ENCODE peak calls at places on chromosome 11, in seven cellular contexts. T is ovary, B is GM12878, P is stomach, L is tibial nerve, F is A549, Q is H1. Z is an unnamed sample.

GRCh38 chr11:65384301-65384889 is 1.9 kb upstream of the SLC25A45 start:
- DNase-seq in T (no peak), F (no peak), B (no peak), Q (no peak), L (no peak), P (no peak), Z (no peak)

GRCh38 chr11:31816467-31817053 is 5.4 kb upstream of the PAX6 start:
- DNase-seq in L (no peak), Q (peak; percentile 74), F (no peak), B (no peak), P (no peak), T (no peak), Z (no peak)

GRCh38 chr11:3642071-3642951 is 519 bp upstream of the ART5 start:
- DNase-seq in L (peak; percentile 53), Q (peak; percentile 95), T (peak; percentile 89), P (peak; percentile 85), B (no peak), F (peak; percentile 80), Z (no peak)

GRCh38 chr11:121131656-121132055 is 30.6 kb downstream of the TECTA start:
- DNase-seq in F (no peak), T (no peak), B (no peak), P (no peak), Q (no peak), L (no peak), Z (no peak)

GRCh38 chr11:1048375-1049070 is 12.0 kb upstream of the MUC6 start:
- DNase-seq in L (no peak), T (no peak), P (no peak), B (no peak), F (no peak), Q (no peak), Z (no peak)

GRCh38 chr11:10455637-10456487 is 798 bp downstream of the AMPD3 start:
- DNase-seq in B (peak; percentile 43), Q (peak; percentile 52), P (peak; percentile 70), T (no peak), F (peak; percentile 44), L (peak; percentile 36), Z (no peak)

GRCh38 chr11:74702383-74703007 is 28.7 kb downstream of the CHRDL2 start:
- DNase-seq in Q (peak; percentile 81), L (peak; percentile 66), F (peak; percentile 75), P (peak; percentile 74), B (no peak), T (peak; percentile 62), Z (peak; percentile 75)

GRCh38 chr11:45100338-45100737 is 46.1 kb upstream of the PRDM11 start:
- DNase-seq in B (no peak), L (peak; percentile 3), T (no peak), F (peak; percentile 61), Q (peak; percentile 48), P (no peak), Z (peak; percentile 56)

GRCh38 chr11:36409152-36409713 is 100.8 kb downstream of the TRAF6 start:
- DNase-seq in Q (no peak), L (no peak), B (no peak), F (no peak), P (no peak), T (no peak), Z (no peak)

GRCh38 chr11:9313648-9314290 is 624 bp downstream of the TMEM41B start:
- DNase-seq in B (no peak), Q (no peak), T (no peak), F (no peak), P (peak; percentile 26), L (no peak), Z (no peak)

GRCh38 chr11:101034076-101034475 is 95.5 kb downstream of the PGR start:
- DNase-seq in P (peak; percentile 38), B (no peak), Q (no peak), L (peak; percentile 72), F (no peak), T (peak; percentile 86), Z (no peak)

GRCh38 chr11:37504066-37504611 is 906.1 kb upstream of the RAG2 start:
- DNase-seq in F (no peak), P (no peak), Q (no peak), B (peak; percentile 78), L (no peak), T (no peak), Z (no peak)

GRCh38 chr11:82556210-82556609 is 177.5 kb downstream of the FAM181B start:
- DNase-seq in F (no peak), P (no peak), L (no peak), Q (no peak), B (no peak), T (no peak), Z (no peak)

GRCh38 chr11:69102732-69103615 is 52.8 kb upstream of the SMIM38 start:
- DNase-seq in Q (no peak), L (no peak), B (no peak), F (no peak), P (no peak), T (no peak), Z (no peak)

GRCh38 chr11:59204736-59205135 is 8.0 kb downstream of the MPEG1 start:
- DNase-seq in Q (no peak), P (no peak), B (no peak), F (no peak), L (no peak), T (no peak), Z (no peak)

GRCh38 chr11:120467627-120468026 is 43.9 kb upstream of the GRIK4 start:
- DNase-seq in F (peak; percentile 9), L (no peak), P (no peak), Q (no peak), T (no peak), B (no peak), Z (no peak)

GRCh38 chr11:119643878-119644225 is 85.1 kb downstream of the NECTIN1 start:
- DNase-seq in Q (no peak), B (no peak), L (no peak), P (no peak), F (no peak), T (no peak), Z (no peak)

GRCh38 chr11:4495487-4495886 is 13.0 kb downstream of the OR52K1 start:
- DNase-seq in P (no peak), Q (no peak), L (no peak), B (no peak), F (no peak), T (no peak), Z (no peak)

GRCh38 chr11:67286621-67287333 is 2.3 kb upstream of the ANKRD13D start:
- DNase-seq in Q (no peak), F (no peak), P (no peak), T (peak; percentile 34), L (no peak), B (no peak), Z (no peak)

GRCh38 chr11:9803685-9804413 is 140.0 kb downstream of the SWAP70 start:
- DNase-seq in T (no peak), B (no peak), F (no peak), Q (no peak), L (no peak), P (no peak), Z (no peak)

GRCh38 chr11:102879801-102880200 is 5.0 kb upstream of the MMP12 start:
- DNase-seq in F (no peak), Q (no peak), P (no peak), B (no peak), T (no peak), L (no peak), Z (no peak)

GRCh38 chr11:123509737-123510578 is 79.9 kb downstream of the GRAMD1B start:
- DNase-seq in L (no peak), F (no peak), T (no peak), B (no peak), P (no peak), Q (peak; percentile 65), Z (no peak)

GRCh38 chr11:12118940-12119339 is 8.6 kb downstream of the MICAL2 start:
- DNase-seq in T (peak; percentile 60), L (no peak), Q (no peak), B (no peak), P (no peak), F (no peak), Z (no peak)
- H3K4me1 ChIP-seq in T (peaks cover 12% of the 10 kb centered on the region), L (peaks cover 47% of the 10 kb centered on the region), Q (no peaks in the 10 kb centered on the region), B (no peaks in the 10 kb centered on the region), P (peaks cover 83% of the 10 kb centered on the region), F (peaks cover 45% of the 10 kb centered on the region), Z (peaks cover 42% of the 10 kb centered on the region)

GRCh38 chr11:15665368-15665871 is 550.7 kb downstream of the INSC start:
- DNase-seq in B (no peak), P (no peak), L (no peak), F (peak; percentile 69), Q (peak; percentile 4), T (no peak), Z (no peak)
- TF ChIP-seq EP300 in B (no peak), P (no peak), L (no peak), F (no peak), Q (no peak), T (no peak), Z (no peak)

GRCh38 chr11:118079507-118079906 is 2.6 kb downstream of the TMPRSS4 start:
- DNase-seq in B (no peak), L (no peak), P (no peak), T (no peak), Q (no peak), F (no peak), Z (no peak)
- H3K4me1 ChIP-seq in B (no peaks in the 10 kb centered on the region), L (peaks cover 17% of the 10 kb centered on the region), P (peaks cover 14% of the 10 kb centered on the region), T (no peaks in the 10 kb centered on the region), Q (peaks cover 5% of the 10 kb centered on the region), F (no peaks in the 10 kb centered on the region), Z (peaks cover 35% of the 10 kb centered on the region)

GRCh38 chr11:70483077-70483861 is 84.9 kb downstream of the CTTN start:
- DNase-seq in Q (no peak), B (no peak), T (no peak), P (peak; percentile 39), F (peak; percentile 54), L (peak; percentile 14), Z (no peak)

GRCh38 chr11:70483940-70484339 is 85.6 kb downstream of the CTTN start:
- DNase-seq in P (no peak), L (no peak), Q (no peak), B (no peak), T (no peak), F (no peak), Z (no peak)

GRCh38 chr11:70482529-70482917 is 84.2 kb downstream of the CTTN start:
- DNase-seq in P (no peak), B (no peak), Q (no peak), T (no peak), L (no peak), F (no peak), Z (no peak)

GRCh38 chr11:70480711-70481110 is 82.4 kb downstream of the CTTN start:
- DNase-seq in T (no peak), B (no peak), F (no peak), P (no peak), L (no peak), Q (no peak), Z (no peak)

DNA sequence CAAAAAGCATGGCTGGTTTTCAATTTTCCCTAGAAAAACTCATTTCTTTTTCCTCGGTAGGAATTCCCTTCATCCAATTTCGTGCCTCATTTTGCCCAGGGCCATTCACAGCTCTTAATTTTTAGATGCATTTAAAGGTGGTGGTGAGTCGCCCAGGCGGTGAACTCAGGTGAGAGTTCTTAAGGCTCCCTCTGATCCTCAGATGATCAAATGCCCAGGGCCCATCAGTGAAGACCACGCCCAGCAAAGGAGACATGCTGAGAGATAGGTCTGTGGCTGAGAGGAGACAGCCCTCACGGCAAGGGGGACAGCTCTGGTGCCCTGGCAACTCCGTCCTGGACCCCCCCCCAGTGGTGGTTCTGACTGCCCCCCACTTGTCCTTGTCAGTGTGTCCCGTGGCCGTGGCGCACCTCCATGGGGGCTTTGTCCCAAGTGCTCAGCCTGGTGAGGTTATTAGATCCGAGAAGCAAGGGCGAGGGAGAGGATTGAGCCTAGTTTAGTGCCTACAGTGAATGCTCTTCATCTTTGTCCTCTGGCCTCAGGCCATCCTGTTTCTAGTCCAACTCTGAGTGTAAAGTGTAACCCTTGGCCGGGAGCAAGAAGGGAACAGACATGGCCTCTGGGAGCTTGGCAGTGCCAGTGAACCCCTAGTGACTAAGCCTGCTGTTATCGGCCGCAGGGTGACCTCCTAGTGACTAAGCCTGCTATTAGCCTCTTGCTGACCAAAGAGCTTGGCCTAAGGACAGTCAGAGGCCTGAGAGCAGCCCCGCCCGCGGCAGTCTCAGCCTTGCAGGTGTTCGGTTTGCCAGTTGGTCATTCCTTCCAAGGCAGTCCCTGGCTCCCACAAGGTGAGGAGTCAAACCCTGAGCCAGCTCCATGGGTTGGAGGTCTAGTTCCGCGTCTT is 83.5 kb downstream of the CTTN start:
- DNase-seq in F (peak; percentile 74), B (no peak), P (peak; percentile 71), T (no peak), Q (no peak), L (no peak), Z (no peak)
- TF ChIP-seq EP300 in F (no peak), B (no peak), P (no peak), T (no peak), Q (no peak), L (no peak), Z (no peak)